ENCODE peak calls at places on chromosomes 5 and 9, in four cellular contexts. F is activated CD4-positive, alpha-beta T cell treated with anti-CD3 and anti-CD28 coated beads for 4 hours; Y is astrocyte of the spinal cord; K is RPMI7951. L is an unnamed sample.

GRCh38 chr9:94101169-94101853 is 17.0 kb downstream of the PTPDC1 start:
- DNase-seq in F (no peak), Y (no peak), K (no peak), L (no peak)

GRCh38 chr5:55226934-55227737 is at the start of gene MCIDAS:
- DNase-seq in F (peak), Y (no peak), K (peak), L (peak)

GRCh38 chr9:38339087-38339486 is 53.4 kb upstream of the ALDH1B1 start:
- DNase-seq in F (no peak), Y (peak), K (peak), L (peak)

GRCh38 chr9:35599763-35600604 is 5.1 kb upstream of the TESK1 start:
- DNase-seq in F (no peak), Y (no peak), K (no peak), L (no peak)

GRCh38 chr9:125233678-125234077 is 7.5 kb downstream of the HSPA5 start:
- DNase-seq in F (no peak), Y (peak), K (peak), L (peak)

GRCh38 chr5:178619390-178619789 is 7.5 kb downstream of the CLK4 start:
- DNase-seq in F (no peak), Y (no peak), K (no peak), L (no peak)

GRCh38 chr9:87386490-87386889 is 111.2 kb upstream of the DAPK1 start:
- DNase-seq in F (no peak), Y (peak), K (no peak), L (no peak)

GRCh38 chr9:4147476-4148214 is 152.2 kb downstream of the GLIS3 start:
- DNase-seq in F (no peak), Y (peak), K (no peak), L (no peak)

GRCh38 chr5:154385236-154385512 is 60.6 kb upstream of the SAP30L start:
- DNase-seq in F (no peak), Y (no peak), K (no peak), L (no peak)

GRCh38 chr9:128819716-128820664 is 1.7 kb downstream of the ENDOG start:
- DNase-seq in F (no peak), Y (no peak), K (peak), L (no peak)

GRCh38 chr9:95249986-95250385 is 67.5 kb downstream of the FANCC start:
- DNase-seq in F (no peak), Y (no peak), K (no peak), L (no peak)

GRCh38 chr5:103224118-103224893 is 34.3 kb upstream of the MACIR start:
- DNase-seq in F (peak), Y (peak), K (peak), L (peak)

GRCh38 chr5:39670955-39671354 is 246.2 kb upstream of the DAB2 start:
- DNase-seq in F (no peak), Y (no peak), K (no peak), L (no peak)

GRCh38 chr5:6489786-6490185 is 41.1 kb downstream of the UBE2QL1 start:
- DNase-seq in F (no peak), Y (no peak), K (no peak), L (no peak)

GRCh38 chr5:69276422-69277174 is 41.9 kb downstream of the CDK7 start:
- DNase-seq in F (no peak), Y (peak), K (no peak), L (no peak)

GRCh38 chr5:32002755-32003154 is 171.4 kb downstream of the GOLPH3 start:
- DNase-seq in F (no peak), Y (no peak), K (no peak), L (no peak)

GRCh38 chr5:172010278-172010677 is 3.8 kb upstream of the FBXW11 start:
- DNase-seq in F (no peak), Y (peak), K (peak), L (no peak)

GRCh38 chr9:131676431-131676972 is 63.4 kb downstream of the RAPGEF1 start:
- DNase-seq in F (no peak), Y (peak), K (peak), L (no peak)

GRCh38 chr9:131838581-131839280 is 98.9 kb upstream of the RAPGEF1 start:
- DNase-seq in F (no peak), Y (no peak), K (no peak), L (no peak)

GRCh38 chr5:14365831-14366435 is 215.7 kb upstream of the OTULINL start:
- DNase-seq in F (no peak), Y (peak), K (no peak), L (peak)

GRCh38 chr5:155129513-155129880 is 115.9 kb downstream of the KIF4B start:
- DNase-seq in F (no peak), Y (no peak), K (no peak), L (no peak)

GRCh38 chr5:43484049-43484849 is 584 bp upstream of the TMEM267 start:
- DNase-seq in F (peak), Y (peak), K (peak), L (peak)

GRCh38 chr5:143446535-143447226 is 43.2 kb upstream of the NR3C1 start:
- DNase-seq in F (no peak), Y (no peak), K (no peak), L (no peak)

GRCh38 chr5:38922199-38922598 is 76.4 kb downstream of the OSMR start:
- DNase-seq in F (peak), Y (peak), K (peak), L (peak)

GRCh38 chr5:10511741-10512640 is 51.9 kb upstream of the ANKRD33B start:
- DNase-seq in F (no peak), Y (no peak), K (no peak), L (no peak)

GRCh38 chr5:8729437-8729836 is 816.4 kb downstream of the SEMA5A start:
- DNase-seq in F (no peak), Y (peak), K (no peak), L (no peak)

GRCh38 chr5:149641000-149641576 is 59.8 kb downstream of the ARHGEF37 start:
- DNase-seq in F (no peak), Y (peak), K (peak), L (no peak)

GRCh38 chr5:90096415-90097081 is 313.0 kb downstream of the CETN3 start:
- DNase-seq in F (no peak), Y (peak), K (peak), L (peak)

GRCh38 chr9:37464426-37465248 is 613 bp downstream of the ZBTB5 start:
- DNase-seq in F (peak), Y (peak), K (peak), L (no peak)

GRCh38 chr5:83277953-83278352 is 193.6 kb upstream of the VCAN start:
- DNase-seq in F (no peak), Y (no peak), K (no peak), L (no peak)

GRCh38 chr9:93599571-93600403 is 23.4 kb downstream of the PHF2 start:
- DNase-seq in F (no peak), Y (no peak), K (no peak), L (no peak)

L was measured in A172.